ENCODE peak calls at places on chromosome 2, in six cellular contexts. G is HCT116, W is lower lobe of right lung, M is AG09309, X is AG04449, I is uterus. D is an unnamed sample.

GRCh38 chr2:39394427-39395002 is 42.6 kb downstream of the MAP4K3 start:
- DNase-seq in G (no peak), W (no peak), M (no peak), X (no peak), I (no peak), D (no peak)

GRCh38 chr2:234846589-234847363 is 105.0 kb upstream of the SH3BP4 start:
- DNase-seq in G (no peak), W (no peak), M (no peak), X (no peak), I (no peak), D (no peak)

GRCh38 chr2:239268082-239268481 is 132.7 kb downstream of the HDAC4 start:
- DNase-seq in G (no peak), W (no peak), M (no peak), X (no peak), I (no peak), D (peak; percentile 75)

GRCh38 chr2:175207741-175208438 is 26.4 kb upstream of the ATP5MC3 start:
- DNase-seq in G (no peak), W (no peak), M (no peak), X (no peak), I (no peak), D (no peak)

GRCh38 chr2:178928077-178928476 is 120.9 kb upstream of the TTN start:
- DNase-seq in G (no peak), W (no peak), M (no peak), X (no peak), I (no peak), D (no peak)

GRCh38 chr2:41932241-41933034 is 115.4 kb upstream of the PKDCC start:
- DNase-seq in G (no peak), W (peak; percentile 53), M (no peak), X (no peak), I (peak; percentile 93), D (no peak)

GRCh38 chr2:16973586-16974274 is 308.1 kb upstream of the CYRIA start:
- DNase-seq in G (no peak), W (no peak), M (peak; percentile 14), X (no peak), I (no peak), D (no peak)

GRCh38 chr2:95010126-95010525 is 15.4 kb upstream of the MAL start:
- DNase-seq in G (no peak), W (no peak), M (no peak), X (no peak), I (no peak), D (no peak)

GRCh38 chr2:174634130-174635014 is 36.8 kb upstream of the WIPF1 start:
- DNase-seq in G (no peak), W (no peak), M (no peak), X (no peak), I (no peak), D (no peak)

GRCh38 chr2:113767811-113768210 is 11.4 kb upstream of the SLC35F5 start:
- DNase-seq in G (no peak), W (no peak), M (no peak), X (no peak), I (no peak), D (no peak)
- TF ChIP-seq CTCF in G (no peak), W (no peak), M (no peak), X (no peak), I (no peak), D (no peak)

DNA sequence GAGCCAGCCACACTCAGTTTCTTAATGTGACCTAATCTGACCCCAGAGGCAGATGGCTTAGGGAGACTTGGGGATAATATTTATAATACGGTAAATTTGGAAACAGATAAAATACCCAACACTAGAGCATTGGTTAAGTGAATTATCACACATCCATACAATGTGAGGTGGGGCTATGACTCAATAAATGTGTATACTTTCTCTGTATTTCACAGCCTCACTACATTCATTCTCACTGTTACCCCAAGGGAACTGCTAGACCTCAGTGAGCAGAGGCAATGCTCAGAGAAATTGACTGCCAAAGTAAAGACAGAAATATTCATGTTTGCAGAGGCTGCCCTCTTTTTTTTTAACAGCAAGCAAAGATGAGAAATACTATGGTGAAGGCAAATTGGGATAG is 245.8 kb upstream of the LYPD1 start:
- DNase-seq in G (no peak), W (no peak), M (no peak), X (no peak), I (no peak), D (no peak)
- H3K4me3 ChIP-seq in G (no peak overlapping the region), W (no peak overlapping the region), M (no peak overlapping the region), X (no peak overlapping the region), I (no peak overlapping the region), D (no peak overlapping the region)

GRCh38 chr2:223759569-223760430 is 77.6 kb downstream of the AP1S3 start:
- DNase-seq in G (peak; percentile 86), W (no peak), M (no peak), X (no peak), I (no peak), D (no peak)

GRCh38 chr2:223764796-223765195 is 72.6 kb downstream of the AP1S3 start:
- DNase-seq in G (no peak), W (no peak), M (no peak), X (no peak), I (no peak), D (no peak)

GRCh38 chr2:223762853-223763252 is 74.5 kb downstream of the AP1S3 start:
- DNase-seq in G (no peak), W (no peak), M (no peak), X (peak; percentile 38), I (no peak), D (no peak)

GRCh38 chr2:223758131-223758840 is 79.1 kb downstream of the AP1S3 start:
- DNase-seq in G (no peak), W (no peak), M (no peak), X (no peak), I (no peak), D (no peak)

DNA sequence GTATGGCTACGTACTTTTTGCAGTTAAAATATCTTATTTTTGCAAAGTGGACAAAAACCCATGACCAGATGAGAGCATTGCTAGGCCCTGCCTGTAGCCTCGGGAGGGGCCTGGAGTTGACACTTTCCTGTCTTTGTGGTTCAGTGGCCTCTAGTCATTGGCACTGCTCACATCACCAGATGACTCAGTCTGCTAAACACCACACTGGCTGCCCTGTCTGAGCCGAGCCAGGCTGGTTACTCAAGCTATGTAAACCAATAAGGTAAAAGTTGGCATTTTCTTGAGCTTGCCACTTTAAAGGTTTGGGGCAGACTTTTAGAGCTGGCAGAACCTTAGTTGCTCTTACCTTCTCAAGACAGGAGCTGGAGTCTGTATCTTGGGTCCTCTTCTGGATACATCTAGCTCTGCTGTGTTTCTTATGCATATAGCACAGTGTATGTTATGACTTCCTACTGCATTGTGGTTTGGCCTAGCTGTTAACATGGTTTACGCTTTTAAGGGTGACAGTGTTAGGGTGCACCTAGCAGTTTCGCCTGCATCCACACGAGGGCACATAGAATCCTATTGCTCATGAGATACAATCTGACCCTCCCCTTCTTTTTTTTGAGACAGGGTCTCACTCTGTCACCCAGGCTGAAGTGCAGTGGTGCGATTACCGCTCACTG is 76.4 kb downstream of the AP1S3 start:
- DNase-seq in G (peak; percentile 96), W (no peak), M (peak; percentile 41), X (peak; percentile 61), I (no peak), D (no peak)
- TF ChIP-seq CTCF in G (no peak), W (no peak), M (no peak), X (no peak), I (no peak), D (no peak)

DNA sequence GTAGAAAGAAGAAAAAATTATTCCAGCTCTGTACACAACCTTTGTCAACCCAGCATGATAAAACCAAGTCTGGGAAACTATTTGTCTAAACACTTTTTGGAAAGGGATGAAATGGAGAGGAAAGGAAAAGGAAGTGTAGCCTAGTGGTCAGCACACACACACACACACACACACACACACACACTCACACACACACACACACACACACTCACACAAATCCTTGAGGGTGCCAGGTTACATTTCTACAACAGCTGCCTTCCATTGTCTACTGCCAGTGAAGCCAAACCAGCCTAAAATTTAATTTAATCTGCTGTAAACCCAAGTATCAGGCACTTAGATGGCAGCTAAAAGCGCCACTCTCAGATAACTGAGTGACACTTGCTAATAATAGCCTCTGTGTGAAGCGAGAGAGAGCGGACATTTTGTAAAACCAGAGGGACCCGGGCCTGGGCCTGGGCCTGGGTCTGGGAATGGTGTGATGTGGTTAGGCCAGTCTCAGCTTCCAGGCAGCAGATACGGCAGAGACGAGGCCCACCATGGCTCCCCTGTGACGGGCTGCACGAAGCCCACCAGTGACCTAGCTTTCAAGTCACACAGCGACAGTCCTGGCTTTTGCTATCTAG is 32.4 kb downstream of the BCL11A start:
- DNase-seq in G (no peak), W (no peak), M (no peak), X (no peak), I (no peak), D (no peak)
- H3K4me3 ChIP-seq in G (no peak overlapping the region), W (no peak overlapping the region), M (no peak overlapping the region), X (no peak overlapping the region), I (no peak overlapping the region), D (no peak overlapping the region)

GRCh38 chr2:210363876-210364275 is 48.9 kb upstream of the MYL1 start:
- DNase-seq in G (no peak), W (no peak), M (no peak), X (no peak), I (no peak), D (no peak)

GRCh38 chr2:210366675-210367080 is 51.7 kb upstream of the MYL1 start:
- DNase-seq in G (no peak), W (no peak), M (no peak), X (no peak), I (no peak), D (no peak)

GRCh38 chr2:210360412-210360811 is 45.4 kb upstream of the MYL1 start:
- DNase-seq in G (no peak), W (no peak), M (no peak), X (no peak), I (no peak), D (no peak)

GRCh38 chr2:210363261-210363660 is 48.3 kb upstream of the MYL1 start:
- DNase-seq in G (no peak), W (no peak), M (no peak), X (no peak), I (no peak), D (peak; percentile 14)
- TF ChIP-seq CTCF in G (peak; percentile 7), W (no peak), M (peak; percentile 3), X (no peak), I (no peak), D (peak; percentile 48)

DNA sequence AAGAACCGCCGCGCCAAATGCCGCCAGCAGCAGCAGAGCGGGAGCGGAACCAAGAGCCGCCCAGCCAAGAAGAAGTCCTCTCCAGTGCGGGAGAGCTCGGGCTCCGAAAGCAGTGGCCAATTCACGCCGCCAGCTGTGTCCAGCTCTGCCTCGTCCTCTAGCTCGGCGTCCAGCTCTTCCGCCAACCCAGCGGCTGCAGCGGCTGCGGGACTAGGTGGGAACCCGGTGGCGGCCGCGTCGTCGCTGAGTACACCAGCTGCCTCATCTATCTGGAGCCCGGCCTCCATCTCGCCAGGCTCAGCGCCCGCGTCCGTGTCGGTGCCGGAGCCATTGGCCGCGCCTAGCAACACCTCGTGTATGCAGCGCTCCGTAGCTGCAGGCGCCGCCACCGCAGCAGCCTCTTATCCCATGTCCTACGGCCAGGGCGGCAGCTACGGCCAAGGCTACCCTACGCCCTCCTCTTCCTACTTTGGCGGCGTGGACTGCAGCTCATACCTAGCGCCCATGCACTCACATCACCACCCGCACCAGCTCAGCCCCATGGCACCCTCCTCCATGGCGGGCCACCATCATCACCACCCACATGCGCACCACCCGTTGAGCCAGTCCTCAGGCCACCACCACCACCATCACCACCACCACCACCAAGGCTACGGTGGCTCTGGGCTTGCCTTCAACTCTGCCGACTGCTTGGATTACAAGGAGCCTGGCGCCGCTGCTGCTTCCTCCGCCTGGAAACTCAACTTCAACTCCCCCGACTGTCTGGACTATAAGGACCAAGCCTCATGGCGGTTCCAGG is 5.1 kb downstream of the OTX1 start:
- DNase-seq in G (no peak), W (no peak), M (no peak), X (no peak), I (no peak), D (no peak)
- H3K4me3 ChIP-seq in G (no peak overlapping the region), W (peak overlapping the region; percentile 29), M (peak overlapping the region; percentile 29), X (peak overlapping the region; percentile 20), I (no peak overlapping the region), D (no peak overlapping the region)